ENCODE peak calls at places on chromosomes 2 and 18, in four cellular contexts. I is uterus, Y is pancreas, A is upper lobe of left lung. P is an unnamed sample.

GRCh38 chr2:198448803-198449202 is 644.4 kb downstream of the PLCL1 start:
- DNase-seq in A (no peak), Y (no peak), I (no peak), P (peak; percentile 38)

GRCh38 chr18:12018861-12019260 is 37.6 kb downstream of the IMPA2 start:
- DNase-seq in I (no peak), Y (peak; percentile 9), A (no peak), P (no peak)

GRCh38 chr18:51110073-51110797 is 80.2 kb downstream of the SMAD4 start:
- DNase-seq in Y (peak; percentile 38), A (peak; percentile 95), I (peak; percentile 18), P (peak; percentile 65)

GRCh38 chr2:215493370-215493769 is 57.5 kb upstream of the FN1 start:
- DNase-seq in I (no peak), A (no peak), Y (no peak), P (no peak)

GRCh38 chr2:190458352-190459107 is 50.4 kb downstream of the MFSD6 start:
- DNase-seq in A (no peak), I (no peak), Y (no peak), P (no peak)

GRCh38 chr2:181937473-181937872 is 45.9 kb downstream of the ITPRID2 start:
- DNase-seq in A (no peak), I (no peak), Y (no peak), P (no peak)

GRCh38 chr2:54955358-54955673 is 94.9 kb downstream of the RTN4 start:
- DNase-seq in Y (no peak), A (no peak), I (no peak), P (no peak)

GRCh38 chr2:3154146-3154545 is 223.5 kb downstream of the EIPR1 start:
- DNase-seq in A (no peak), I (no peak), Y (no peak), P (no peak)

GRCh38 chr18:34710430-34711386 is 610 bp downstream of the DTNA start:
- DNase-seq in I (peak; percentile 48), Y (no peak), A (no peak), P (no peak)

GRCh38 chr2:127735537-127736399 is 34.5 kb downstream of the SFT2D3 start:
- DNase-seq in A (no peak), I (no peak), Y (no peak), P (no peak)

GRCh38 chr2:56227811-56228210 is 44.0 kb downstream of the CCDC85A start:
- DNase-seq in Y (no peak), A (no peak), I (no peak), P (no peak)

GRCh38 chr2:27370816-27371620 is 602 bp downstream of the SNX17 start:
- DNase-seq in Y (peak; percentile 23), A (no peak), I (no peak), P (peak; percentile 26)

GRCh38 chr2:127581516-127582490 is 46.3 kb downstream of the MYO7B start:
- DNase-seq in Y (no peak), A (peak; percentile 73), I (no peak), P (no peak)

DNA sequence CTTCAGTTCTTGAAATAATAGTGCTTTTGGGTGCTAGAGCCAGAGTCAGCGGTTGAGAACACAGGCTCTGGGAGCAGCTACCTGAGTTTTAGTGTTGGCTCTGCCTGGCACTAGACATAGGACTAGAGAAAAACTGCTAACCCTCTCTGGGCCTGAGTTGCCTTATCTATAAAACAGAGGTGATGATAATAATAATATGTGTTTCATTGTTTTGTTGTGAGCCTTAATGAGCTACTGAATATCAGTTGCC is 391.7 kb downstream of the PTPRM start:
- DNase-seq in A (no peak), Y (no peak), I (no peak), P (no peak)
- H3K27ac ChIP-seq in A (peak overlapping the region; percentile 36), Y (no peak overlapping the region), I (no peak overlapping the region), P (no peak overlapping the region)

DNA sequence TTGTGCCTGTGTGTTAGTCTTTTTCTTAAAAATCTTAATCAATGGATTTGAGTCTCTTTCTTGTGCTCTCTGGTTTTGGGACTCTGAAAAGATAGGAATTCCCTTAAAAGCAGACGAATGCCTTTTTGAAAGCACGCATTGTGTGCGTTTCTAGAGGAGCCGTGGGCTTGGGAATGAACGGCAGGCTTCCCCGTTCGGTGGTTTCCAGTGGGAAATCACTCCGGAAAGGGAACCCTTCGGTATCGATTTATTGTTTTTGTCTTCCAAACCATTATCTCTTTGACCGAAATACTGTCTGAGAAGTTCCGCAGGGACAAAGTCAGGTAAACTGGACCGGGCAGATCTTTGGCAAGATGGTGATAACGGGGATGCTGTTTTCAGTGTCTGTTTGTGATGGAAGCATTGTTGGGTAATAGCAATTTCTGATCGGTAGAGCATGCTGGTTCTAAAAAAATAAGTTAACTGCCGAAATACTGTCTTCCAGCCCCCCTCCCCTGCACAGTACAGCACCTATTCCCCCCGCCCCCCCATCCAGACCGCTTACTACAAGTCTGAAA is 429 bp downstream of the SETBP1 start:
- DNase-seq in Y (no peak), I (peak; percentile 30), A (no peak), P (no peak)
- H3K27ac ChIP-seq in Y (peak overlapping the region; percentile 77), I (peak overlapping the region; percentile 95), A (peak overlapping the region; percentile 87), P (peak overlapping the region; percentile 83)

GRCh38 chr2:119434664-119435063 is 3.0 kb downstream of the TMEM37 start:
- DNase-seq in I (no peak), Y (no peak), A (no peak), P (no peak)
- H3K27ac ChIP-seq in I (no peak overlapping the region), Y (peak overlapping the region; percentile 22), A (peak overlapping the region; percentile 50), P (no peak overlapping the region)

GRCh38 chr2:33343387-33343895 is 133.0 kb upstream of the RASGRP3 start:
- DNase-seq in I (no peak), Y (no peak), A (no peak), P (no peak)

GRCh38 chr2:33342705-33343104 is 133.7 kb upstream of the RASGRP3 start:
- DNase-seq in A (no peak), I (no peak), Y (no peak), P (no peak)

GRCh38 chr2:33342171-33342570 is 134.3 kb upstream of the RASGRP3 start:
- DNase-seq in I (no peak), A (no peak), Y (no peak), P (no peak)

GRCh38 chr2:33337385-33337784 is 139.1 kb upstream of the RASGRP3 start:
- DNase-seq in A (no peak), I (no peak), Y (no peak), P (no peak)

GRCh38 chr2:33340265-33340664 is 136.2 kb upstream of the RASGRP3 start:
- DNase-seq in Y (peak; percentile 23), A (no peak), I (peak; percentile 73), P (no peak)
- H3K27ac ChIP-seq in Y (no peak overlapping the region), A (no peak overlapping the region), I (no peak overlapping the region), P (no peak overlapping the region)

GRCh38 chr18:75592527-75592926 is 165.0 kb upstream of the SMIM21 start:
- DNase-seq in A (no peak), I (no peak), Y (no peak), P (no peak)
- H3K27ac ChIP-seq in A (no peak overlapping the region), I (no peak overlapping the region), Y (no peak overlapping the region), P (no peak overlapping the region)

GRCh38 chr2:224432003-224432574 is 30.2 kb upstream of the FAM124B start:
- DNase-seq in I (no peak), A (no peak), Y (no peak), P (no peak)
- H3K27ac ChIP-seq in I (no peak overlapping the region), A (no peak overlapping the region), Y (no peak overlapping the region), P (no peak overlapping the region)

GRCh38 chr2:37891846-37892435 is 33.1 kb upstream of the RMDN2 start:
- DNase-seq in I (no peak), A (no peak), Y (no peak), P (no peak)
- H3K27ac ChIP-seq in I (no peak overlapping the region), A (peak overlapping the region; percentile 73), Y (no peak overlapping the region), P (no peak overlapping the region)

GRCh38 chr2:179222076-179222475 is 42.6 kb downstream of the SESTD1 start:
- DNase-seq in Y (no peak), I (no peak), A (no peak), P (no peak)

GRCh38 chr2:179226203-179226960 is 38.2 kb downstream of the SESTD1 start:
- DNase-seq in Y (peak; percentile 20), A (no peak), I (no peak), P (no peak)

GRCh38 chr2:179226961-179227259 is 37.7 kb downstream of the SESTD1 start:
- DNase-seq in A (no peak), Y (no peak), I (no peak), P (no peak)

GRCh38 chr2:179218848-179219594 is 45.6 kb downstream of the SESTD1 start:
- DNase-seq in I (peak; percentile 55), Y (peak; percentile 46), A (no peak), P (peak; percentile 54)

GRCh38 chr2:179224361-179224760 is 40.3 kb downstream of the SESTD1 start:
- DNase-seq in Y (no peak), A (no peak), I (no peak), P (no peak)
- H3K27ac ChIP-seq in Y (no peak overlapping the region), A (no peak overlapping the region), I (no peak overlapping the region), P (no peak overlapping the region)

GRCh38 chr2:9164112-9164608 is 42.5 kb upstream of the ASAP2 start:
- DNase-seq in A (no peak), I (no peak), Y (no peak), P (no peak)

GRCh38 chr2:9165625-9166024 is 41.0 kb upstream of the ASAP2 start:
- DNase-seq in Y (no peak), A (no peak), I (no peak), P (no peak)

GRCh38 chr2:9168851-9169250 is 37.8 kb upstream of the ASAP2 start:
- DNase-seq in A (no peak), Y (no peak), I (no peak), P (no peak)

GRCh38 chr2:9167718-9168657 is 38.6 kb upstream of the ASAP2 start:
- DNase-seq in I (no peak), A (no peak), Y (no peak), P (no peak)

GRCh38 chr2:9166579-9167392 is 39.8 kb upstream of the ASAP2 start:
- DNase-seq in I (no peak), A (no peak), Y (no peak), P (no peak)
- H3K27ac ChIP-seq in I (peak overlapping the region; percentile 14), A (peak overlapping the region; percentile 19), Y (no peak overlapping the region), P (no peak overlapping the region)

GRCh38 chr2:237717366-237718276 is 81.0 kb upstream of the RBM44 start:
- DNase-seq in A (no peak), I (peak; percentile 15), Y (no peak), P (no peak)
- H3K27ac ChIP-seq in A (no peak overlapping the region), I (peak overlapping the region; percentile 81), Y (no peak overlapping the region), P (peak overlapping the region; percentile 67)

P was measured in RWPE1.